ENCODE peak calls at places on chromosomes 2 and 18, in seven cellular contexts. W is A673, M is aorta, V is fibroblast of lung, C is esophagus squamous epithelium, B is cardiac muscle cell, S is GM23248. D is an unnamed sample. For H3K27me3 and H3K4me1, the result is how much of the 10 kb centered on the place peaks cover.

GRCh38 chr2:188976545-188977268 is 2.5 kb downstream of the COL3A1 start:
- DNase-seq in W (peak), M (no peak), V (peak), C (no peak), B (no peak), S (peak), D (no peak)

GRCh38 chr2:239161711-239162140 is 239.1 kb downstream of the HDAC4 start:
- DNase-seq in W (no peak), M (peak), V (no peak), C (no peak), B (no peak), S (no peak), D (peak)

GRCh38 chr2:69077224-69077953 is 64.4 kb downstream of the ANTXR1 start:
- DNase-seq in W (no peak), M (no peak), V (no peak), C (no peak), B (no peak), S (no peak), D (no peak)

GRCh38 chr18:24078391-24078790 is 60.5 kb upstream of the CABYR start:
- DNase-seq in W (peak), M (no peak), V (no peak), C (no peak), B (no peak), S (no peak), D (no peak)

GRCh38 chr2:166651080-166651675 is 157.1 kb upstream of the SCN7A start:
- DNase-seq in W (peak), M (no peak), V (peak), C (no peak), B (no peak), S (no peak), D (no peak)

GRCh38 chr2:198706683-198707082 is 751.1 kb downstream of the SATB2 start:
- DNase-seq in W (no peak), M (no peak), V (no peak), C (no peak), B (no peak), S (no peak), D (no peak)

GRCh38 chr18:63025251-63025710 is 294.3 kb downstream of the BCL2 start:
- DNase-seq in W (peak), M (no peak), V (no peak), C (no peak), B (peak), S (peak), D (no peak)

GRCh38 chr2:59885536-59885935 is 667.9 kb downstream of the BCL11A start:
- DNase-seq in W (no peak), M (no peak), V (no peak), C (no peak), B (no peak), S (no peak), D (no peak)

GRCh38 chr2:234191819-234192407 is 141.4 kb downstream of the SPP2 start:
- DNase-seq in W (no peak), M (no peak), V (peak), C (no peak), B (no peak), S (no peak), D (no peak)

GRCh38 chr2:237178396-237178795 is 92.7 kb downstream of the COPS8 start:
- DNase-seq in W (no peak), M (no peak), V (peak), C (no peak), B (no peak), S (peak), D (no peak)

GRCh38 chr2:222302178-222303018 is 3.6 kb upstream of the PAX3 start:
- DNase-seq in W (no peak), M (no peak), V (peak), C (no peak), B (no peak), S (no peak), D (no peak)

GRCh38 chr2:84908948-84909713 is 3.7 kb downstream of the TMSB10 start:
- DNase-seq in W (no peak), M (no peak), V (no peak), C (no peak), B (no peak), S (no peak), D (no peak)

GRCh38 chr2:20151116-20151571 is 73.8 kb downstream of the SDC1 start:
- DNase-seq in W (no peak), M (no peak), V (no peak), C (no peak), B (peak), S (no peak), D (no peak)

GRCh38 chr2:235088608-235089020 is 136.8 kb downstream of the SH3BP4 start:
- DNase-seq in W (no peak), M (no peak), V (peak), C (no peak), B (no peak), S (peak), D (no peak)

GRCh38 chr2:164972216-164972615 is 16.9 kb upstream of the SLC38A11 start:
- DNase-seq in W (no peak), M (no peak), V (peak), C (no peak), B (no peak), S (no peak), D (no peak)

GRCh38 chr18:29879763-29880162 is 1162.8 kb downstream of the DSC3 start:
- DNase-seq in W (peak), M (no peak), V (no peak), C (no peak), B (no peak), S (no peak), D (no peak)

GRCh38 chr2:126911111-126911796 is 12.6 kb downstream of the TEX51 start:
- DNase-seq in W (no peak), M (no peak), V (no peak), C (no peak), B (no peak), S (no peak), D (no peak)

DNA sequence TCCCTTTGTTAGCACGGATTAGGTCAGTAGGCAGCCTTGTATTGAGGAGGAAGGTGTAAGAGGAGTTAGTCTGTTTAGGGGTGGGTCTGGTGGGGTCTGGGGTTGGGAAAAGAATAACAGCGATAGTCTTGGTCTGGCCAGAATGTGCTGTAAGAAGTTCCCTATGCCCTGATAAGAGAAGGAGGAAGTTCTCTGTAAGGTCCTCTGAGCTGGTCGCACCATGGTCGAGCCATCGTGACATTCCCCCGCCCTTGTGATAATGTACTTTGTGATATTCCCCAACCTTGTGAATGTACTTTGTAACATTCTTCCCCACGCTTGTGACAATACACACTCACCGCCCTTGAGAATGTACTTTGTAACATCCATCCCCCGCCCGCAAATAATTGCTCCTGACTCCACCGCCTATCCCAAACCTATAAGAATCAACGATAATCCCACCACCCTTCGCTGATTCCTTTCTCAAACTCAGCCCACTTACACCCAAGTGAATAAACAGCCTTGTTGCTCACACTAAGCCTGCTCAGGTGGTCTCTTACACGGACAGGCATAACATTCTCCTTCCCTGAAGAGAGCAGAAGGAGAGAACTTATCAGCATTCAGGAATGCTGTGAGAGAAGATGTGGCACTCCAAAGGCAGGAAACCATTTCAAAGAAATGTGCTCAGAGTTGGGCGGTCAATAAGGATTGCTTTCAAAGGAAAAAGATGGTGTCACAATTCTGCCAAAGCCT is 17.9 kb upstream of the DUSP19 start:
- DNase-seq in W (no peak), M (no peak), V (peak), C (no peak), B (no peak), S (no peak), D (no peak)
- H3K27ac ChIP-seq in W (no peak), M (no peak), V (no peak), C (peak), B (no peak), S (no peak), D (no peak)

GRCh38 chr2:174327958-174328308 is 6.8 kb upstream of the SP9 start:
- DNase-seq in W (no peak), M (no peak), V (no peak), C (no peak), B (no peak), S (peak), D (no peak)
- H3K27me3 ChIP-seq in W (half or more), M (under half), V (half or more), C (half or more), B (half or more), S (under half), D (half or more)

DNA sequence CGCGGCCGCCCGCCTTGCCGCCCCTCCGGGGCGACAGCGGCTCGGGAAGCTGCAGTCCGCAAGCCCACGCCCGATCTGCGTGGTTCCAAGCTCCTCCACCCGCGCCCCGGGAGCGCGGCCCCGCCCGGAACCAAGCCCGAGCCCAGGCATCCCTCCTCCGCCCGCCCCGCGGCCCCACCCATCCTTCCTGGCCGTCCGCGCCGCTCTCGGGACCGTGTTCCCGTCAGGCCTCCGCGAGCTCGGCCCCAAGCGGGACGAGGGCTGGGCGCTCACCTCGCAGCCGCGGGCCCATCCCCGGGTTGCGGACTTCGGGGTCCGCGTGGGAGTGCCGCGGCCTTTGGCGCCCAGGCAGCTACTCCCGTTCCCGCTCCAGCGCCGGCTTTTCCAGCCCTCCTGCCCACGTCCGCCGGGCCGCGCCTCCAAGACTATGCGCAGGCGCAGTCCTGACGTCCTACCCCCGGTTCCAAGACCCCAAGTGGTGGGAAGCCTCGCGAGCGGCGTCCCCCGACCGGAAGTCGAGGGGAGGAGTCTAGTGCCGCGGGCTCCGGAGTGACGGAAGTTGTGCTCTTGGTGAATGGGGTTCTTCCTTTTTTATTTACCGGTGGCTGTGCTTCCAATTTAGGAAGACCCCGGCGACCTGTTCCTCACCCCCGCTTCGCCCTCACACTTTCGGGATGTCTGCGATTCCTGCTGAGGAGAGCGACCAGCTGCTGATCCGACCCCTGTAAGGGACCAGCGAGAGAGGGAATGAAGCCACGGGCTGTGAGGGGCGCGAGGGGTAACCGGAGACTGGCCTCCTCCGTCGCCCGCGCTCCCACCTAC is at the start of the genes CPSF3 and ITGB1BP1:
- DNase-seq in W (peak), M (peak), V (peak), C (peak), B (peak), S (peak), D (peak)
- H3K4me1 ChIP-seq in W (under half), M (under half), V (under half), C (under half), B (under half), S (under half), D (under half)

GRCh38 chr2:29013046-29013780 is 32.1 kb downstream of the TOGARAM2 start:
- DNase-seq in W (peak), M (no peak), V (no peak), C (no peak), B (no peak), S (peak), D (no peak)
- H3K27ac ChIP-seq in W (no peak), M (no peak), V (no peak), C (no peak), B (no peak), S (no peak), D (no peak)

DNA sequence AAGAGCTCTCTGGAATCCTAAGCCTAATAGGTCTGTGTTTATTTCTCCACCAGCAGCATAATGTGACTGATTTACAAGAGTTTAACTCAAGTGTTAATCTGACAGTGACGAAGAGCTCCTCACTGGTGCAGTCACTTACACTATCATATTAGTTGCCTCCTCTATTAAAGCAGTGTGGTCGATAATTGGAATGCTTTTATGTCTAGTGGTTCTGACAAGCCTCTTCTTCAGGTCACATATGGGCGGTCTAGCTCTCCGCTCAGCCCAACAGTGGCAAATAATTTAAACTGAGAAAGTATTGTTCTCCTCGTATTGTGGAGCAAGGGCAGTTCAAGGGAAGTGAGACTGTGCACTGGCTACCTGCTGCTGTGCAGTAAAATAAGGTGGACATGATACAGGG is 151.9 kb upstream of the POU3F3 start:
- DNase-seq in W (no peak), M (no peak), V (no peak), C (no peak), B (peak), S (no peak), D (no peak)
- H3K27me3 ChIP-seq in W (under half), M (under half), V (under half), C (under half), B (half or more), S (under half), D (under half)

GRCh38 chr2:191143791-191144190 is 7.0 kb downstream of the STAT4 start:
- DNase-seq in W (no peak), M (no peak), V (no peak), C (no peak), B (no peak), S (no peak), D (no peak)
- H3K4me1 ChIP-seq in W (under half), M (under half), V (under half), C (under half), B (under half), S (under half), D (under half)

D was measured in lower lobe of right lung.